ENCODE peak calls at places on chromosome 10, in seven cellular contexts. G, R, H, U, Z, T and P are unnamed samples.

GRCh38 chr10:29141761-29142160 is 147.1 kb upstream of the LYZL1 start:
- DNase-seq in U (peak), R (no peak), Z (no peak), T (no peak), H (no peak), G (no peak), P (peak)

GRCh38 chr10:18402766-18403346 is 248.5 kb downstream of the NSUN6 start:
- DNase-seq in H (no peak), G (peak), Z (no peak), U (no peak), T (no peak), R (no peak), P (no peak)

GRCh38 chr10:43854042-43854441 is 205.4 kb upstream of the ZNF32 start:
- DNase-seq in R (no peak), T (no peak), Z (peak), H (peak), U (no peak), G (peak), P (peak)

GRCh38 chr10:17429490-17429889 is 24.9 kb downstream of the ST8SIA6 start:
- DNase-seq in H (no peak), R (no peak), Z (no peak), G (no peak), T (no peak), U (no peak), P (no peak)

GRCh38 chr10:60042959-60043358 is 136.6 kb upstream of the CCDC6 start:
- DNase-seq in R (no peak), H (no peak), Z (no peak), U (no peak), T (no peak), G (no peak), P (no peak)

GRCh38 chr10:59098811-59099452 is 77.5 kb upstream of the PHYHIPL start:
- DNase-seq in R (no peak), H (no peak), T (no peak), Z (peak), G (peak), U (no peak), P (no peak)

GRCh38 chr10:59550061-59550460 is 159.6 kb downstream of the SLC16A9 start:
- DNase-seq in T (no peak), R (no peak), H (no peak), G (no peak), U (no peak), Z (no peak), P (no peak)

GRCh38 chr10:69644658-69645295 is 14.7 kb downstream of the FAM241B start:
- DNase-seq in U (peak), Z (peak), G (peak), T (no peak), H (peak), R (peak), P (peak)

GRCh38 chr10:43305881-43306280 is 39.0 kb upstream of the RASGEF1A start:
- DNase-seq in T (no peak), G (no peak), Z (no peak), H (no peak), R (no peak), U (no peak), P (peak)

GRCh38 chr10:123798856-123799255 is 92.8 kb downstream of the CPXM2 start:
- DNase-seq in G (no peak), Z (no peak), H (no peak), U (no peak), T (no peak), R (no peak), P (no peak)

GRCh38 chr10:47400251-47400650 is 16.2 kb upstream of the ZNF488 start:
- DNase-seq in U (no peak), H (no peak), G (no peak), Z (no peak), R (no peak), T (no peak), P (no peak)
- H2AFZ ChIP-seq in U (no peak), H (no peak), G (no peak), Z (no peak), R (no peak), T (no peak), P (no peak)

GRCh38 chr10:97789770-97790397 is 18.1 kb upstream of the SFRP5 start:
- DNase-seq in U (no peak), Z (no peak), T (no peak), G (no peak), H (no peak), R (no peak), P (no peak)

GRCh38 chr10:97788552-97789442 is 17.0 kb upstream of the SFRP5 start:
- DNase-seq in G (no peak), Z (peak), T (no peak), R (no peak), H (no peak), U (no peak), P (no peak)

GRCh38 chr10:97795886-97796285 is 24.1 kb upstream of the SFRP5 start:
- DNase-seq in H (no peak), G (no peak), U (peak), T (no peak), Z (no peak), R (no peak), P (no peak)

GRCh38 chr10:97796651-97797050 is 24.9 kb upstream of the SFRP5 start:
- DNase-seq in R (no peak), Z (no peak), H (no peak), G (no peak), U (no peak), T (no peak), P (no peak)

GRCh38 chr10:97792058-97792721 is 20.4 kb upstream of the SFRP5 start:
- DNase-seq in T (peak), G (peak), Z (peak), H (peak), U (peak), R (peak), P (peak)
- TF ChIP-seq CTCF in T (peak), G (peak), Z (peak), H (peak), U (peak), R (peak), P (peak)

GRCh38 chr10:130806426-130806825 is 505.1 kb downstream of the TCERG1L start:
- DNase-seq in U (no peak), Z (no peak), R (peak), H (no peak), G (no peak), T (no peak), P (no peak)

GRCh38 chr10:130802301-130802700 is 509.2 kb downstream of the TCERG1L start:
- DNase-seq in T (no peak), Z (no peak), U (no peak), H (no peak), G (no peak), R (no peak), P (no peak)

GRCh38 chr10:130804778-130805634 is 506.5 kb downstream of the TCERG1L start:
- DNase-seq in U (no peak), R (peak), T (no peak), Z (no peak), G (no peak), H (no peak), P (no peak)

GRCh38 chr10:130805635-130806030 is 505.9 kb downstream of the TCERG1L start:
- DNase-seq in T (no peak), U (no peak), G (no peak), R (peak), H (no peak), Z (no peak), P (no peak)

GRCh38 chr10:130804281-130804680 is 507.2 kb downstream of the TCERG1L start:
- DNase-seq in T (no peak), G (no peak), H (no peak), R (peak), Z (no peak), U (no peak), P (no peak)
- H2AFZ ChIP-seq in T (no peak), G (peak), H (no peak), R (no peak), Z (no peak), U (no peak), P (no peak)

GRCh38 chr10:30709229-30709628 is 79.7 kb upstream of the LYZL2 start:
- DNase-seq in R (peak), T (peak), U (peak), H (no peak), G (no peak), Z (no peak), P (no peak)
- TF ChIP-seq CTCF in R (peak), T (peak), U (peak), H (peak), G (no peak), Z (no peak), P (no peak)

GRCh38 chr10:22791655-22792054 is 77.3 kb upstream of the PIP4K2A start:
- DNase-seq in R (no peak), H (no peak), G (no peak), U (no peak), T (no peak), Z (no peak), P (no peak)
- H2AFZ ChIP-seq in R (no peak), H (no peak), G (no peak), U (no peak), T (no peak), Z (no peak), P (peak)

GRCh38 chr10:73871915-73872710 is 2.2 kb downstream of the CAMK2G start:
- DNase-seq in T (no peak), H (no peak), U (no peak), G (peak), R (no peak), Z (peak), P (no peak)
- TF ChIP-seq CTCF in T (peak), H (no peak), U (no peak), G (peak), R (peak), Z (peak), P (peak)

GRCh38 chr10:6778992-6779701 is 199.1 kb upstream of the PRKCQ start:
- DNase-seq in H (peak), Z (peak), R (no peak), T (no peak), G (peak), U (no peak), P (peak)
- H2AFZ ChIP-seq in H (peak), Z (no peak), R (no peak), T (no peak), G (peak), U (no peak), P (peak)

GRCh38 chr10:1486841-1487240 is 250.5 kb downstream of the ADARB2 start:
- DNase-seq in H (no peak), T (no peak), Z (no peak), R (no peak), G (no peak), U (no peak), P (no peak)

GRCh38 chr10:1487288-1487687 is 250.0 kb downstream of the ADARB2 start:
- DNase-seq in R (no peak), G (no peak), Z (no peak), H (no peak), U (no peak), T (no peak), P (no peak)

GRCh38 chr10:1488970-1489548 is 248.3 kb downstream of the ADARB2 start:
- DNase-seq in R (no peak), T (no peak), H (no peak), U (no peak), G (no peak), Z (no peak), P (no peak)

GRCh38 chr10:1489801-1490200 is 247.5 kb downstream of the ADARB2 start:
- DNase-seq in H (no peak), R (no peak), G (no peak), Z (no peak), T (no peak), U (no peak), P (no peak)

DNA sequence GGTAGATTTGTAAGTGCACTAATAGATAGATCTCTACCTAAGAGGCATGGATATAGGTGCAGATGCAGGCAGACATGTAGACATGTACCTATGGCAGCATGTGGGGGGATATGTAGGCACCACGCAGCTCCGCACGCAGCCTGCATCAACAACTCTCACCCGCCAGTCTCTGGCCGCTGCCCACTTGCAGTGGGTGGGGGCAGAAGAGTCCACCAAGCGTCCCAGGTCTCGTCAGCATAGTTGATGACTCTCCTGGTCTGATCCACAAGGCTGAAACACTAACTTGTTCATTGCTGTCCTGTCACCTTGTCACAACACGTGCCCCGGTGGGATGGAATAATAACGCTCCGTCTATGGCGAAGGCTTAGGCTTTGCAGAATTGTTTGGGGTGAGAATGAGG is 252.0 kb downstream of the ADARB2 start:
- DNase-seq in T (no peak), R (no peak), Z (no peak), H (no peak), U (no peak), G (no peak), P (no peak)
- TF ChIP-seq CTCF in T (no peak), R (no peak), Z (no peak), H (no peak), U (no peak), G (no peak), P (no peak)